ENCODE peak calls at places on chromosomes 5 and 9, in six cellular contexts. One of them, this sample, is unnamed.
A peak's percentile ranks its signal among the peaks of the same experiment; 100 is the strongest.

GRCh38 chr5:145872486-145872885 is 328 bp downstream of the GRXCR2 start:
- DNase-seq in GM23248: no peak
- DNase-seq in SK-N-SH: no peak
- DNase-seq in PC-3: no peak
- DNase-seq in neural progenitor cell: no peak
- DNase-seq in HCT116: no peak
- DNase-seq in this sample: no peak

GRCh38 chr5:7662289-7662688 is 188.6 kb downstream of the CFAP90 start:
- DNase-seq in GM23248: no peak
- DNase-seq in SK-N-SH: no peak
- DNase-seq in PC-3: no peak
- DNase-seq in neural progenitor cell: no peak
- DNase-seq in HCT116: no peak
- DNase-seq in this sample: no peak

GRCh38 chr9:114316605-114317230 is 6.2 kb upstream of the ORM1 start:
- DNase-seq in GM23248: no peak
- DNase-seq in SK-N-SH: no peak
- DNase-seq in PC-3: no peak
- DNase-seq in neural progenitor cell: peak; percentile 68
- DNase-seq in HCT116: no peak
- DNase-seq in this sample: no peak

GRCh38 chr9:137506702-137507171 is 43.5 kb downstream of the PNPLA7 start:
- DNase-seq in GM23248: peak; percentile 81
- DNase-seq in SK-N-SH: no peak
- DNase-seq in PC-3: no peak
- DNase-seq in neural progenitor cell: no peak
- DNase-seq in HCT116: no peak
- DNase-seq in this sample: no peak

GRCh38 chr9:128899566-128900322 is 17.8 kb downstream of the LRRC8A start:
- DNase-seq in GM23248: peak; percentile 45
- DNase-seq in SK-N-SH: no peak
- DNase-seq in PC-3: peak; percentile 41
- DNase-seq in neural progenitor cell: no peak
- DNase-seq in HCT116: no peak
- DNase-seq in this sample: no peak

GRCh38 chr5:2187156-2187555 is 304.4 kb upstream of the IRX4 start:
- DNase-seq in GM23248: no peak
- DNase-seq in SK-N-SH: no peak
- DNase-seq in PC-3: no peak
- DNase-seq in neural progenitor cell: no peak
- DNase-seq in HCT116: no peak
- DNase-seq in this sample: no peak

GRCh38 chr5:166722939-166723338 is 1568.5 kb upstream of the WWC1 start:
- DNase-seq in GM23248: peak; percentile 2
- DNase-seq in SK-N-SH: no peak
- DNase-seq in PC-3: peak; percentile 32
- DNase-seq in neural progenitor cell: no peak
- DNase-seq in HCT116: no peak
- DNase-seq in this sample: no peak

GRCh38 chr5:2756764-2757163 is 5.3 kb upstream of the IRX2 start:
- DNase-seq in GM23248: peak; percentile 76
- DNase-seq in SK-N-SH: no peak
- DNase-seq in PC-3: peak; percentile 26
- DNase-seq in neural progenitor cell: no peak
- DNase-seq in HCT116: no peak
- DNase-seq in this sample: no peak

GRCh38 chr5:151461312-151461711 is 13.9 kb downstream of the SLC36A1 start:
- DNase-seq in GM23248: no peak
- DNase-seq in SK-N-SH: no peak
- DNase-seq in PC-3: no peak
- DNase-seq in neural progenitor cell: no peak
- DNase-seq in HCT116: no peak
- DNase-seq in this sample: peak; percentile 27

GRCh38 chr5:138833095-138833494 is 42.0 kb downstream of the LRRTM2 start:
- DNase-seq in GM23248: no peak
- DNase-seq in SK-N-SH: no peak
- DNase-seq in PC-3: no peak
- DNase-seq in neural progenitor cell: no peak
- DNase-seq in HCT116: no peak
- DNase-seq in this sample: no peak

GRCh38 chr5:96198673-96199072 is 234.4 kb downstream of the PCSK1 start:
- DNase-seq in GM23248: no peak
- DNase-seq in SK-N-SH: no peak
- DNase-seq in PC-3: no peak
- DNase-seq in neural progenitor cell: no peak
- DNase-seq in HCT116: no peak
- DNase-seq in this sample: no peak

GRCh38 chr5:81739283-81739682 is 11.6 kb downstream of the SSBP2 start:
- DNase-seq in GM23248: no peak
- DNase-seq in SK-N-SH: no peak
- DNase-seq in PC-3: no peak
- DNase-seq in neural progenitor cell: no peak
- DNase-seq in HCT116: no peak
- DNase-seq in this sample: no peak

GRCh38 chr5:43073597-43074546 is 33.8 kb upstream of the ANXA2R start:
- DNase-seq in GM23248: peak; percentile 61
- DNase-seq in SK-N-SH: peak; percentile 54
- DNase-seq in PC-3: peak; percentile 79
- DNase-seq in neural progenitor cell: peak; percentile 46
- DNase-seq in HCT116: peak; percentile 32
- DNase-seq in this sample: peak; percentile 40

GRCh38 chr5:168430303-168430702 is 56.0 kb upstream of the RARS1 start:
- DNase-seq in GM23248: no peak
- DNase-seq in SK-N-SH: no peak
- DNase-seq in PC-3: no peak
- DNase-seq in neural progenitor cell: no peak
- DNase-seq in HCT116: no peak
- DNase-seq in this sample: no peak

GRCh38 chr5:5531371-5531770 is 108.9 kb downstream of the ICE1 start:
- DNase-seq in GM23248: no peak
- DNase-seq in SK-N-SH: no peak
- DNase-seq in PC-3: no peak
- DNase-seq in neural progenitor cell: no peak
- DNase-seq in HCT116: no peak
- DNase-seq in this sample: no peak

GRCh38 chr5:138138949-138139775 is at the start of gene NME5:
- DNase-seq in GM23248: no peak
- DNase-seq in SK-N-SH: peak; percentile 88
- DNase-seq in PC-3: peak; percentile 20
- DNase-seq in neural progenitor cell: peak; percentile 78
- DNase-seq in HCT116: peak; percentile 48
- DNase-seq in this sample: peak; percentile 75

GRCh38 chr9:125332527-125332926 is 70.9 kb downstream of the GAPVD1 start:
- DNase-seq in GM23248: no peak
- DNase-seq in SK-N-SH: no peak
- DNase-seq in PC-3: peak; percentile 4
- DNase-seq in neural progenitor cell: no peak
- DNase-seq in HCT116: no peak
- DNase-seq in this sample: peak; percentile 82

GRCh38 chr5:1636981-1637638 is 113.3 kb upstream of the LPCAT1 start:
- DNase-seq in GM23248: no peak
- DNase-seq in SK-N-SH: no peak
- DNase-seq in PC-3: no peak
- DNase-seq in neural progenitor cell: no peak
- DNase-seq in HCT116: no peak
- DNase-seq in this sample: no peak

GRCh38 chr5:43038523-43038989 is 1.6 kb downstream of the ANXA2R start:
- DNase-seq in GM23248: no peak
- DNase-seq in SK-N-SH: no peak
- DNase-seq in PC-3: peak; percentile 64
- DNase-seq in neural progenitor cell: peak; percentile 51
- DNase-seq in HCT116: no peak
- DNase-seq in this sample: peak; percentile 79

GRCh38 chr9:136881691-136882108 is 4.6 kb upstream of the TRAF2 start:
- DNase-seq in GM23248: peak; percentile 57
- DNase-seq in SK-N-SH: no peak
- DNase-seq in PC-3: no peak
- DNase-seq in neural progenitor cell: peak; percentile 29
- DNase-seq in HCT116: no peak
- DNase-seq in this sample: peak; percentile 65

GRCh38 chr9:134223601-134224122 is 59.3 kb upstream of the RNU6ATAC start:
- DNase-seq in GM23248: no peak
- DNase-seq in SK-N-SH: no peak
- DNase-seq in PC-3: no peak
- DNase-seq in neural progenitor cell: no peak
- DNase-seq in HCT116: no peak
- DNase-seq in this sample: no peak

GRCh38 chr9:90835206-90835605 is 33.6 kb downstream of the SYK start:
- DNase-seq in GM23248: no peak
- DNase-seq in SK-N-SH: no peak
- DNase-seq in PC-3: no peak
- DNase-seq in neural progenitor cell: no peak
- DNase-seq in HCT116: no peak
- DNase-seq in this sample: no peak

GRCh38 chr5:121975294-121975693 is 13.5 kb downstream of the SRFBP1 start:
- DNase-seq in GM23248: no peak
- DNase-seq in SK-N-SH: no peak
- DNase-seq in PC-3: no peak
- DNase-seq in neural progenitor cell: no peak
- DNase-seq in HCT116: no peak
- DNase-seq in this sample: no peak

GRCh38 chr5:143230676-143230996 is 172.8 kb downstream of the NR3C1 start:
- DNase-seq in GM23248: no peak
- DNase-seq in SK-N-SH: no peak
- DNase-seq in PC-3: no peak
- DNase-seq in neural progenitor cell: no peak
- DNase-seq in HCT116: no peak
- DNase-seq in this sample: no peak

GRCh38 chr5:60960591-60960990 is 15.6 kb downstream of the NDUFAF2 start:
- DNase-seq in GM23248: peak; percentile 64
- DNase-seq in SK-N-SH: peak; percentile 23
- DNase-seq in PC-3: peak; percentile 16
- DNase-seq in neural progenitor cell: peak; percentile 34
- DNase-seq in HCT116: peak; percentile 6
- DNase-seq in this sample: peak; percentile 17

GRCh38 chr9:22446950-22447606 is 454 bp downstream of the DMRTA1 start:
- DNase-seq in GM23248: peak; percentile 60
- DNase-seq in SK-N-SH: peak; percentile 60
- DNase-seq in PC-3: peak; percentile 72
- DNase-seq in neural progenitor cell: peak; percentile 82
- DNase-seq in HCT116: no peak
- DNase-seq in this sample: peak; percentile 78

DNA sequence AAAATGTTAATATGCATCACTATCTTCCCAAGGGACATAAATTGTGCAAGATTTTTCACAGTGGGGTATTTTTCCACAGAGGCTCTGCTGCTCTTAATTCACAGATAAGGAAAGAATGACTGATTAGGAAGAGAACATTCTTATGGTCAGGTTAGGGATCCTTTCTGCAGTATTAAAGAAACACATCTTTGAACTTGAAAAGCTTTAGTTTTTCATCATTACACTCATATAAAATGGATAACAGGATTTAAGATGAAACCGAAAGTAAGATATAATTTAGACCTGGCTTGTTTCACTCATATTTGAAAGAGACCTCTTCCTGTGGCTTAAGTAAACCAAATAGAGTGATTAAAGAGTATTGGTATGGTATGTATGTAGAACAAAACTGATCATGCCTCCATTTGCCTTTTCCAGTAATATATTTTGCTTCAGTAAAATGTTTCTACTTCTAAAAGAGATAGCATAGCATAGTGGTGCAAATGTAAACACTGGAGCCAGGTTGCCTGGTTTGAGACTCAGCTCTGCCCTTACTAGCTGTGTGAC is 160.0 kb downstream of the PRR16 start:
- DNase-seq in GM23248: peak; percentile 58
- DNase-seq in SK-N-SH: no peak
- DNase-seq in PC-3: peak; percentile 28
- DNase-seq in neural progenitor cell: no peak
- DNase-seq in HCT116: no peak
- DNase-seq in this sample: peak; percentile 47
- H3K9ac ChIP-seq in GM23248: peak overlapping the region; percentile 45
- H3K9ac ChIP-seq in SK-N-SH: peak overlapping the region; percentile 37
- H3K9ac ChIP-seq in PC-3: no peak overlapping the region
- H3K9ac ChIP-seq in neural progenitor cell: no peak overlapping the region
- H3K9ac ChIP-seq in HCT116: no peak overlapping the region
- H3K9ac ChIP-seq in this sample: no peak overlapping the region

GRCh38 chr5:132607133-132607532 is 50.4 kb downstream of the RAD50 start:
- DNase-seq in GM23248: no peak
- DNase-seq in SK-N-SH: no peak
- DNase-seq in PC-3: no peak
- DNase-seq in neural progenitor cell: no peak
- DNase-seq in HCT116: no peak
- DNase-seq in this sample: no peak

GRCh38 chr5:132608107-132608506 is 49.9 kb upstream of the IL13 start:
- DNase-seq in GM23248: no peak
- DNase-seq in SK-N-SH: peak; percentile 39
- DNase-seq in PC-3: no peak
- DNase-seq in neural progenitor cell: no peak
- DNase-seq in HCT116: no peak
- DNase-seq in this sample: no peak

DNA sequence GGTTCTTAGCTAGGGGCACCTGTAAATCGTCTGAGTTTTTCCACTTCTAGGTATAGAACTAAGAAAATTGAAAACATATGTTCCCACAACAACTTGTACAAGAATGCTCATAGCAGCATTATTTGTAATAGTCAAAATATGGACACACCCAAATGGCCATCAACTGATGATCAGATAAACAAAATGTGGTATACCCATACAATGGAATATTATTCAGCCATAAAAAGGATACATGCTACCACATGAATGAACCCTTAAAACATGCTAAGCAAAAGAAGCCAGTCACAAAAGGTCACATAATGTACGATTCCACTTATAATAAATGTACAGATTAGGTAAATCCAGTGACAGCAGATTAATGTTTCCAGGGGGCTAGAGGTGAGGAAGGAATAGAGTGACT is 46.0 kb upstream of the IL13 start:
- DNase-seq in GM23248: no peak
- DNase-seq in SK-N-SH: no peak
- DNase-seq in PC-3: no peak
- DNase-seq in neural progenitor cell: no peak
- DNase-seq in HCT116: no peak
- DNase-seq in this sample: no peak
- H3K36me3 ChIP-seq in GM23248: peaks cover 36% of the 10 kb centered on the region
- H3K36me3 ChIP-seq in SK-N-SH: peaks cover 76% of the 10 kb centered on the region
- H3K36me3 ChIP-seq in PC-3: no peaks in the 10 kb centered on the region
- H3K36me3 ChIP-seq in neural progenitor cell: peaks cover 19% of the 10 kb centered on the region
- H3K36me3 ChIP-seq in HCT116: peaks cover 36% of the 10 kb centered on the region
- H3K36me3 ChIP-seq in this sample: peaks cover 4% of the 10 kb centered on the region

GRCh38 chr9:14433841-14434511 is 120.0 kb upstream of the NFIB start:
- DNase-seq in GM23248: peak; percentile 72
- DNase-seq in SK-N-SH: no peak
- DNase-seq in PC-3: peak; percentile 68
- DNase-seq in neural progenitor cell: no peak
- DNase-seq in HCT116: peak; percentile 56
- DNase-seq in this sample: no peak
- TF ChIP-seq EZH2phosphoT487 in GM23248: no peak
- TF ChIP-seq EZH2phosphoT487 in SK-N-SH: no peak
- TF ChIP-seq EZH2phosphoT487 in PC-3: no peak
- TF ChIP-seq EZH2phosphoT487 in neural progenitor cell: no peak
- TF ChIP-seq EZH2phosphoT487 in HCT116: no peak
- TF ChIP-seq EZH2phosphoT487 in this sample: no peak

DNA sequence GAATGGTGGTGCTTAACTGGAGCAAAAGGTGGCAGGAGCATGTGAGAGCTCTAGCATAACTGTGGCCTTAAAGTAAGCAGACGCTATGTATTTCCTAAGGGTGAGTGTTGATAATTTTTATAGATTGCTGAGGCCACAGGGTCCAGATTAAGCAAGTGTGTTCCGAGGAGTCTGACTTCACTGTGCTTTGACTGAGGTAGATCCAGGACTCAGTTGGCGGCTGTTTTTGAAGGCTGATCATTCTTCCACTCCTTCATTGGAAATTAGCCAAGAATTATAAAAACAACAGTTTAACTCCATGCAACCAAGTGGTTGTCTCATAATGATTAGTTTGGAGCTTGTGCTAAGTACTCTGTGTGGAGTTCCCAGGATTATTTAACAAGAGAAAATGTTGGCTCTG is 19.1 kb downstream of the IQGAP2 start:
- DNase-seq in GM23248: no peak
- DNase-seq in SK-N-SH: no peak
- DNase-seq in PC-3: no peak
- DNase-seq in neural progenitor cell: no peak
- DNase-seq in HCT116: no peak
- DNase-seq in this sample: no peak
- H3K9ac ChIP-seq in GM23248: no peak overlapping the region
- H3K9ac ChIP-seq in SK-N-SH: no peak overlapping the region
- H3K9ac ChIP-seq in PC-3: no peak overlapping the region
- H3K9ac ChIP-seq in neural progenitor cell: no peak overlapping the region
- H3K9ac ChIP-seq in HCT116: no peak overlapping the region
- H3K9ac ChIP-seq in this sample: no peak overlapping the region